ENCODE peak calls at places on chromosomes 4 and X, in ten cellular contexts. One of them, this sample, is unnamed.

GRCh38 chrX:78322863-78323262 is 4.5 kb downstream of the CYSLTR1 start:
- DNase-seq in thoracic aorta: no peak
- DNase-seq in GM12864: no peak
- DNase-seq in MCF 10A: no peak
- DNase-seq in fibroblast of lung: no peak
- DNase-seq in tibial nerve: no peak
- DNase-seq in lower lobe of right lung: no peak
- DNase-seq in CD8-positive, alpha-beta T cell: no peak
- DNase-seq in AG04449: no peak
- DNase-seq in retinal pigment epithelial cell: no peak
- DNase-seq in this sample: no peak

GRCh38 chr4:2059034-2059725 is at the start of gene NAT8L:
- DNase-seq in thoracic aorta: no peak
- DNase-seq in GM12864: no peak
- DNase-seq in MCF 10A: peak
- DNase-seq in fibroblast of lung: no peak
- DNase-seq in tibial nerve: no peak
- DNase-seq in lower lobe of right lung: peak
- DNase-seq in CD8-positive, alpha-beta T cell: no peak
- DNase-seq in AG04449: no peak
- DNase-seq in retinal pigment epithelial cell: no peak
- DNase-seq in this sample: no peak

GRCh38 chrX:152913354-152913753 is 15.5 kb downstream of the ZNF185 start:
- DNase-seq in thoracic aorta: no peak
- DNase-seq in GM12864: no peak
- DNase-seq in MCF 10A: no peak
- DNase-seq in fibroblast of lung: no peak
- DNase-seq in tibial nerve: no peak
- DNase-seq in lower lobe of right lung: no peak
- DNase-seq in CD8-positive, alpha-beta T cell: no peak
- DNase-seq in AG04449: no peak
- DNase-seq in retinal pigment epithelial cell: no peak
- DNase-seq in this sample: no peak

GRCh38 chrX:1535241-1536041 is 1.5 kb downstream of the P2RY8 start:
- DNase-seq in thoracic aorta: no peak
- DNase-seq in GM12864: no peak
- DNase-seq in MCF 10A: no peak
- DNase-seq in fibroblast of lung: no peak
- DNase-seq in tibial nerve: peak
- DNase-seq in lower lobe of right lung: no peak
- DNase-seq in CD8-positive, alpha-beta T cell: peak
- DNase-seq in AG04449: no peak
- DNase-seq in retinal pigment epithelial cell: no peak
- DNase-seq in this sample: no peak

GRCh38 chrX:130393451-130394074 is 8.1 kb upstream of the GPR119 start:
- DNase-seq in thoracic aorta: no peak
- DNase-seq in GM12864: no peak
- DNase-seq in MCF 10A: peak
- DNase-seq in fibroblast of lung: peak
- DNase-seq in tibial nerve: peak
- DNase-seq in lower lobe of right lung: no peak
- DNase-seq in CD8-positive, alpha-beta T cell: no peak
- DNase-seq in AG04449: no peak
- DNase-seq in retinal pigment epithelial cell: peak
- DNase-seq in this sample: no peak

GRCh38 chr4:38868055-38868965 is 704 bp downstream of the FAM114A1 start:
- DNase-seq in thoracic aorta: no peak
- DNase-seq in GM12864: no peak
- DNase-seq in MCF 10A: peak
- DNase-seq in fibroblast of lung: peak
- DNase-seq in tibial nerve: peak
- DNase-seq in lower lobe of right lung: peak
- DNase-seq in CD8-positive, alpha-beta T cell: no peak
- DNase-seq in AG04449: no peak
- DNase-seq in retinal pigment epithelial cell: no peak
- DNase-seq in this sample: no peak

GRCh38 chr4:112147697-112148096 is 2.4 kb downstream of the FAM241A start:
- DNase-seq in thoracic aorta: no peak
- DNase-seq in GM12864: no peak
- DNase-seq in MCF 10A: no peak
- DNase-seq in fibroblast of lung: no peak
- DNase-seq in tibial nerve: no peak
- DNase-seq in lower lobe of right lung: no peak
- DNase-seq in CD8-positive, alpha-beta T cell: no peak
- DNase-seq in AG04449: no peak
- DNase-seq in retinal pigment epithelial cell: no peak
- DNase-seq in this sample: no peak

GRCh38 chrX:139811942-139812629 is 104.1 kb upstream of the MCF2 start:
- DNase-seq in thoracic aorta: no peak
- DNase-seq in GM12864: no peak
- DNase-seq in MCF 10A: no peak
- DNase-seq in fibroblast of lung: no peak
- DNase-seq in tibial nerve: no peak
- DNase-seq in lower lobe of right lung: no peak
- DNase-seq in CD8-positive, alpha-beta T cell: no peak
- DNase-seq in AG04449: no peak
- DNase-seq in retinal pigment epithelial cell: no peak
- DNase-seq in this sample: no peak

GRCh38 chr4:6345096-6345830 is 75.6 kb downstream of the WFS1 start:
- DNase-seq in thoracic aorta: no peak
- DNase-seq in GM12864: no peak
- DNase-seq in MCF 10A: no peak
- DNase-seq in fibroblast of lung: no peak
- DNase-seq in tibial nerve: no peak
- DNase-seq in lower lobe of right lung: peak
- DNase-seq in CD8-positive, alpha-beta T cell: no peak
- DNase-seq in AG04449: no peak
- DNase-seq in retinal pigment epithelial cell: no peak
- DNase-seq in this sample: no peak

GRCh38 chr4:78166582-78166981 is 109.5 kb downstream of the FRAS1 start:
- DNase-seq in thoracic aorta: no peak
- DNase-seq in GM12864: no peak
- DNase-seq in MCF 10A: no peak
- DNase-seq in fibroblast of lung: no peak
- DNase-seq in tibial nerve: no peak
- DNase-seq in lower lobe of right lung: no peak
- DNase-seq in CD8-positive, alpha-beta T cell: no peak
- DNase-seq in AG04449: no peak
- DNase-seq in retinal pigment epithelial cell: no peak
- DNase-seq in this sample: no peak

GRCh38 chr4:159283697-159284492 is 181.0 kb downstream of the RAPGEF2 start:
- DNase-seq in thoracic aorta: no peak
- DNase-seq in GM12864: no peak
- DNase-seq in MCF 10A: peak
- DNase-seq in fibroblast of lung: peak
- DNase-seq in tibial nerve: no peak
- DNase-seq in lower lobe of right lung: no peak
- DNase-seq in CD8-positive, alpha-beta T cell: no peak
- DNase-seq in AG04449: peak
- DNase-seq in retinal pigment epithelial cell: peak
- DNase-seq in this sample: no peak

GRCh38 chr4:172042714-172043114 is 229.5 kb downstream of the GALNTL6 start:
- DNase-seq in thoracic aorta: no peak
- DNase-seq in GM12864: no peak
- DNase-seq in MCF 10A: peak
- DNase-seq in fibroblast of lung: no peak
- DNase-seq in tibial nerve: no peak
- DNase-seq in lower lobe of right lung: no peak
- DNase-seq in CD8-positive, alpha-beta T cell: no peak
- DNase-seq in AG04449: no peak
- DNase-seq in retinal pigment epithelial cell: no peak
- DNase-seq in this sample: no peak

GRCh38 chr4:54085284-54085683 is 14.7 kb upstream of the GSX2 start:
- DNase-seq in thoracic aorta: no peak
- DNase-seq in GM12864: no peak
- DNase-seq in MCF 10A: peak
- DNase-seq in fibroblast of lung: peak
- DNase-seq in tibial nerve: peak
- DNase-seq in lower lobe of right lung: no peak
- DNase-seq in CD8-positive, alpha-beta T cell: no peak
- DNase-seq in AG04449: peak
- DNase-seq in retinal pigment epithelial cell: no peak
- DNase-seq in this sample: no peak

GRCh38 chr4:158854236-158854635 is 85.4 kb downstream of the FNIP2 start:
- DNase-seq in thoracic aorta: no peak
- DNase-seq in GM12864: no peak
- DNase-seq in MCF 10A: no peak
- DNase-seq in fibroblast of lung: no peak
- DNase-seq in tibial nerve: no peak
- DNase-seq in lower lobe of right lung: no peak
- DNase-seq in CD8-positive, alpha-beta T cell: no peak
- DNase-seq in AG04449: no peak
- DNase-seq in retinal pigment epithelial cell: no peak
- DNase-seq in this sample: no peak

GRCh38 chrX:45400380-45400779 is 199.7 kb upstream of the DIPK2B start:
- DNase-seq in thoracic aorta: no peak
- DNase-seq in GM12864: no peak
- DNase-seq in MCF 10A: no peak
- DNase-seq in fibroblast of lung: peak
- DNase-seq in tibial nerve: no peak
- DNase-seq in lower lobe of right lung: no peak
- DNase-seq in CD8-positive, alpha-beta T cell: no peak
- DNase-seq in AG04449: no peak
- DNase-seq in retinal pigment epithelial cell: peak
- DNase-seq in this sample: no peak

GRCh38 chr4:137394000-137394399 is 138.3 kb downstream of the PCDH18 start:
- DNase-seq in thoracic aorta: no peak
- DNase-seq in GM12864: no peak
- DNase-seq in MCF 10A: no peak
- DNase-seq in fibroblast of lung: peak
- DNase-seq in tibial nerve: no peak
- DNase-seq in lower lobe of right lung: no peak
- DNase-seq in CD8-positive, alpha-beta T cell: no peak
- DNase-seq in AG04449: no peak
- DNase-seq in retinal pigment epithelial cell: no peak
- DNase-seq in this sample: no peak

DNA sequence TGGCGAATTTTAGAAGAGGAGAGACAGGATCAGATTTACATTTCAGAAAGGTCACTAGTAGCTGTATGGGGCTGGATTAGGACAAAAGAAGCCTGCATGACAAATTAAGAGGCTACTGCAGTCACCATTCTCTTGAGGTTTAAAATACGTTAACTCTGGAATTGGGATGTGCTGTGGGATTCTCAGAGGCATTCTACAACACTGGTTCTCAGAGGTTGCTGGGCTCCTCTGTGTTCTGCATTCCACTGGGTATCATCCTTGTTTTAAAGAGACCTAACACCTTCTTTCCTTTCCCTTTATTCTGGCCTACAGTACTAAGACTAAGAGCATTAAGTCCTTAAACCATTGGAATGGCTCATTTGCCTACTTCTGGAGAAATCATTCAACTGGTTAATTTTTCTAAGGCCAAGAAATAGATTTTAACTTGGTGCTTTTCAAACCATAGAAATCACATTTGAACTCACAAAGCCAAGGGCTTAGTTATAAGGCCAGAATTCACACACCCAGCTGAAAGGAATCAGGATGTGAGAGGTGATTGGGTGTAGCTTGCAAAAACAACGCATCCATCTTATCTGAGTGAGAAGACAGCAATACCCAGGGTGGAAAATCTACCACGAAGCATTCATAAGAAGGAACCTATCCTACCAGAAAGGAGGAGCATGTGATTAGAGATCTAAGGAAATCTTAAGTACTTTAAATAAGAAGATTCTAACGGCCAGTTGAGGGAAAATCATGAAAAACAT is 116.6 kb downstream of the SHISA3 start:
- DNase-seq in thoracic aorta: no peak
- DNase-seq in GM12864: no peak
- DNase-seq in MCF 10A: no peak
- DNase-seq in fibroblast of lung: no peak
- DNase-seq in tibial nerve: no peak
- DNase-seq in lower lobe of right lung: no peak
- DNase-seq in CD8-positive, alpha-beta T cell: no peak
- DNase-seq in AG04449: no peak
- DNase-seq in retinal pigment epithelial cell: no peak
- DNase-seq in this sample: no peak
- TF ChIP-seq CTCF in thoracic aorta: no peak
- TF ChIP-seq CTCF in GM12864: no peak
- TF ChIP-seq CTCF in MCF 10A: no peak
- TF ChIP-seq CTCF in fibroblast of lung: no peak
- TF ChIP-seq CTCF in tibial nerve: no peak
- TF ChIP-seq CTCF in lower lobe of right lung: no peak
- TF ChIP-seq CTCF in CD8-positive, alpha-beta T cell: no peak
- TF ChIP-seq CTCF in AG04449: no peak
- TF ChIP-seq CTCF in retinal pigment epithelial cell: no peak
- TF ChIP-seq CTCF in this sample: no peak

DNA sequence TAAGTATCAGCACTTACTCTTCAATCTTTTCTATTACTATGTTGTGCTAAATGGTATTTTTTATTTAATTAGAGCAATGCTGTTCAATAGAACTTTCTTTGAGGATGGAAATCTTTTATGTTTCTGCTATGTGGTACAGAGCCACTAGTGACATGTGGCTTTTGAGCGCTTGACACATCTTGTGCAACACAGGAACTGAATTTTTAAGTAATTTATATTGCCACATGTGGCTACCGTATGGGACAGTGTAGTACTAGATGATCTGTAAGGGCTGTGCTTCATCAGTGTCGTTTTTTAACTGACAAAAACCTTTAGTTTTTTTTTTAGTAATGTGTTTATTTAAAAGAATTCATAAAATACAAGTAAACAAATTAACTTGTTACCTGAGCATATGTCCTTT is 22.4 kb downstream of the HPRT1 start:
- DNase-seq in thoracic aorta: no peak
- DNase-seq in GM12864: no peak
- DNase-seq in MCF 10A: no peak
- DNase-seq in fibroblast of lung: peak
- DNase-seq in tibial nerve: no peak
- DNase-seq in lower lobe of right lung: no peak
- DNase-seq in CD8-positive, alpha-beta T cell: no peak
- DNase-seq in AG04449: no peak
- DNase-seq in retinal pigment epithelial cell: no peak
- DNase-seq in this sample: no peak
- TF ChIP-seq CTCF in thoracic aorta: no peak
- TF ChIP-seq CTCF in GM12864: no peak
- TF ChIP-seq CTCF in MCF 10A: no peak
- TF ChIP-seq CTCF in fibroblast of lung: no peak
- TF ChIP-seq CTCF in tibial nerve: no peak
- TF ChIP-seq CTCF in lower lobe of right lung: no peak
- TF ChIP-seq CTCF in CD8-positive, alpha-beta T cell: no peak
- TF ChIP-seq CTCF in AG04449: no peak
- TF ChIP-seq CTCF in retinal pigment epithelial cell: no peak
- TF ChIP-seq CTCF in this sample: no peak

GRCh38 chrX:15177316-15177715 is 92.6 kb downstream of the ASB9 start:
- DNase-seq in thoracic aorta: no peak
- DNase-seq in GM12864: no peak
- DNase-seq in MCF 10A: no peak
- DNase-seq in fibroblast of lung: no peak
- DNase-seq in tibial nerve: no peak
- DNase-seq in lower lobe of right lung: no peak
- DNase-seq in CD8-positive, alpha-beta T cell: no peak
- DNase-seq in AG04449: no peak
- DNase-seq in retinal pigment epithelial cell: no peak
- DNase-seq in this sample: no peak
- TF ChIP-seq CTCF in thoracic aorta: no peak
- TF ChIP-seq CTCF in GM12864: no peak
- TF ChIP-seq CTCF in MCF 10A: no peak
- TF ChIP-seq CTCF in fibroblast of lung: no peak
- TF ChIP-seq CTCF in tibial nerve: no peak
- TF ChIP-seq CTCF in lower lobe of right lung: no peak
- TF ChIP-seq CTCF in CD8-positive, alpha-beta T cell: no peak
- TF ChIP-seq CTCF in AG04449: no peak
- TF ChIP-seq CTCF in retinal pigment epithelial cell: no peak
- TF ChIP-seq CTCF in this sample: no peak

GRCh38 chr4:177339794-177340374 is 30.2 kb downstream of the NEIL3 start:
- DNase-seq in thoracic aorta: no peak
- DNase-seq in GM12864: no peak
- DNase-seq in MCF 10A: peak
- DNase-seq in fibroblast of lung: peak
- DNase-seq in tibial nerve: no peak
- DNase-seq in lower lobe of right lung: no peak
- DNase-seq in CD8-positive, alpha-beta T cell: no peak
- DNase-seq in AG04449: peak
- DNase-seq in retinal pigment epithelial cell: no peak
- DNase-seq in this sample: no peak
- TF ChIP-seq CTCF in thoracic aorta: peak
- TF ChIP-seq CTCF in GM12864: peak
- TF ChIP-seq CTCF in MCF 10A: peak
- TF ChIP-seq CTCF in fibroblast of lung: peak
- TF ChIP-seq CTCF in tibial nerve: peak
- TF ChIP-seq CTCF in lower lobe of right lung: peak
- TF ChIP-seq CTCF in CD8-positive, alpha-beta T cell: peak
- TF ChIP-seq CTCF in AG04449: peak
- TF ChIP-seq CTCF in retinal pigment epithelial cell: peak
- TF ChIP-seq CTCF in this sample: peak

This sample was measured in esophagus muscularis mucosa.